ENCODE peak calls at places on chromosomes 11 and 22, in ten cellular contexts. F is OCI-LY7; I is naive thymus-derived CD4-positive, alpha-beta T cell; T is cardiac muscle cell; Q is left lung; S is prostate gland; W is GM23338; H is NT2/D1; D is suprapubic skin; N is BE2C. Y is an unnamed sample. For H3K4me1, the result is how much of the 10 kb centered on the place peaks cover.

GRCh38 chr22:43996170-43996980 is 27.7 kb upstream of the PARVB start:
- DNase-seq in T (no peak), H (no peak), Q (peak), D (no peak), F (no peak), S (no peak), W (no peak), N (no peak), I (peak), Y (no peak)

GRCh38 chr11:111978028-111978771 is 41.1 kb downstream of the DIXDC1 start:
- DNase-seq in I (no peak), N (peak), H (no peak), S (peak), F (no peak), D (peak), W (peak), T (peak), Q (peak), Y (peak)

GRCh38 chr11:69918231-69918937 is 99.2 kb upstream of the FGF3 start:
- DNase-seq in D (peak), W (no peak), H (no peak), S (no peak), I (no peak), Q (no peak), F (no peak), N (peak), T (no peak), Y (no peak)

GRCh38 chr11:44120169-44120568 is 24.7 kb downstream of the EXT2 start:
- DNase-seq in W (peak), Q (no peak), I (no peak), N (no peak), T (no peak), S (peak), D (no peak), H (no peak), F (no peak), Y (no peak)

GRCh38 chr11:101508370-101508769 is 75.4 kb downstream of the TRPC6 start:
- DNase-seq in W (no peak), D (no peak), Q (no peak), I (no peak), T (no peak), F (peak), H (no peak), S (no peak), N (no peak), Y (no peak)

GRCh38 chr22:50481045-50481439 is 301 bp upstream of the ADM2 start:
- DNase-seq in W (peak), F (no peak), D (no peak), T (no peak), S (no peak), I (no peak), H (no peak), N (no peak), Q (no peak), Y (no peak)

GRCh38 chr11:89436071-89436470 is 55.1 kb downstream of the NOX4 start:
- DNase-seq in F (no peak), N (no peak), S (no peak), I (no peak), H (no peak), Q (no peak), W (no peak), D (no peak), T (peak), Y (no peak)

GRCh38 chr11:66951135-66951534 is 7.0 kb downstream of the PC start:
- DNase-seq in H (no peak), T (no peak), S (no peak), W (peak), Q (no peak), D (no peak), N (peak), F (no peak), I (no peak), Y (peak)

GRCh38 chr11:61713464-61713863 is 33.3 kb downstream of the DAGLA start:
- DNase-seq in Q (no peak), D (no peak), T (no peak), I (no peak), F (no peak), H (no peak), W (no peak), S (no peak), N (no peak), Y (no peak)

GRCh38 chr22:30435674-30436126 is 10.1 kb downstream of the MTFP1 start:
- DNase-seq in I (peak), Q (peak), T (no peak), S (no peak), D (no peak), H (no peak), F (peak), W (no peak), N (no peak), Y (no peak)

GRCh38 chr11:69449320-69450063 is 32.0 kb upstream of the LINC01488 start:
- DNase-seq in W (no peak), F (no peak), T (peak), H (no peak), N (peak), Q (peak), D (peak), S (no peak), I (no peak), Y (no peak)

GRCh38 chr11:20034941-20035340 is 125.3 kb downstream of the DBX1 start:
- DNase-seq in T (no peak), D (no peak), W (no peak), Q (no peak), I (no peak), N (no peak), H (no peak), F (no peak), S (no peak), Y (no peak)
- H3K4me1 ChIP-seq in T (half or more), D (under half), W (half or more), Q (under half), I (under half), N (under half), H (under half), F (under half), S (under half), Y (under half)

GRCh38 chr11:7893792-7894191 is 37.3 kb downstream of the OR10A6 start:
- DNase-seq in I (no peak), T (no peak), Q (peak), D (no peak), H (no peak), N (no peak), W (no peak), F (no peak), S (no peak), Y (no peak)

GRCh38 chr11:7892059-7892699 is 38.9 kb downstream of the OR10A6 start:
- DNase-seq in T (no peak), S (no peak), H (no peak), I (no peak), N (no peak), F (peak), Q (no peak), W (no peak), D (no peak), Y (no peak)

GRCh38 chr11:7890417-7891179 is 40.5 kb downstream of the OR10A6 start:
- DNase-seq in D (no peak), S (no peak), N (no peak), F (peak), I (no peak), W (no peak), Q (no peak), H (no peak), T (no peak), Y (no peak)

GRCh38 chr11:7894251-7894650 is 36.8 kb downstream of the OR10A6 start:
- DNase-seq in Q (no peak), S (no peak), D (no peak), N (no peak), W (no peak), T (no peak), F (no peak), I (no peak), H (no peak), Y (no peak)

GRCh38 chr11:7892751-7893356 is 38.2 kb downstream of the OR10A6 start:
- DNase-seq in S (no peak), D (no peak), H (no peak), W (peak), Q (no peak), F (peak), I (no peak), T (peak), N (no peak), Y (no peak)
- H3K4me1 ChIP-seq in S (under half), D (under half), H (under half), W (under half), Q (under half), F (under half), I (under half), T (under half), N (under half), Y (under half)

DNA sequence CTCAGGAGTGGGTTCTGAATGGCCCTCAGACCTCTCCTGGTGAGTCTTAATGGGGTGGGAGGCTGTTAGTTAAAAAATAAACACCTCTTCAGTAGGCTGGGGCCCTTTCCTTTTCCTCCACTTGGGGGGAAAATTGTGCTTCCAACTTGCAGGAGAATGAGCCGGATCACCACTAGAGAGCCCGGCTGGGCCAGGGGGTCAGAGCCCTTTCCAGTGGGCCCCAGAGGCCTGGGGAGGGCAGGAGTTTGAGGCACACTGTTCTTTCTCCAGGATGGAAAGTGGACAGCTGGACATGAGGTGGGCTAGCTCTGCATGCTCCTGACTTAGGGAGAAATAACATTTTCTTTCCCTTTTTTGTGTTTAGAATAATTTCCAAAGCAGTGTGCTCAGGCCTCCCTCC is 32.8 kb downstream of the B3GAT1 start:
- DNase-seq in S (no peak), W (no peak), Q (no peak), T (no peak), N (no peak), F (no peak), H (no peak), D (no peak), I (no peak), Y (no peak)
- H3K4me1 ChIP-seq in S (under half), W (under half), Q (under half), T (under half), N (under half), F (under half), H (under half), D (under half), I (under half), Y (under half)

GRCh38 chr11:12280838-12281565 is 96.4 kb upstream of the PARVA start:
- DNase-seq in T (no peak), F (no peak), H (no peak), W (no peak), N (no peak), S (no peak), Q (no peak), D (peak), I (no peak), Y (peak)

GRCh38 chr11:12280199-12280837 is 97.1 kb upstream of the PARVA start:
- DNase-seq in S (no peak), W (no peak), H (no peak), T (no peak), D (peak), I (no peak), N (no peak), Q (no peak), F (no peak), Y (peak)

GRCh38 chr11:12281571-12282478 is 95.5 kb upstream of the PARVA start:
- DNase-seq in T (peak), D (peak), W (peak), S (peak), N (peak), F (peak), Q (peak), I (peak), H (peak), Y (peak)

GRCh38 chr11:12284321-12285050 is 92.9 kb upstream of the PARVA start:
- DNase-seq in Q (no peak), I (no peak), D (peak), F (no peak), W (no peak), H (no peak), T (no peak), N (no peak), S (peak), Y (peak)

GRCh38 chr11:12282676-12283075 is 94.7 kb upstream of the PARVA start:
- DNase-seq in F (no peak), H (no peak), S (no peak), Q (no peak), W (no peak), I (no peak), D (no peak), N (no peak), T (no peak), Y (no peak)
- H3K4me1 ChIP-seq in F (under half), H (under half), S (under half), Q (under half), W (under half), I (under half), D (under half), N (under half), T (under half), Y (under half)

GRCh38 chr22:46003271-46004091 is 26.5 kb upstream of the WNT7B start:
- DNase-seq in H (no peak), W (no peak), D (peak), N (no peak), S (no peak), T (no peak), F (no peak), I (no peak), Q (peak), Y (no peak)
- H3K4me1 ChIP-seq in H (under half), W (under half), D (half or more), N (under half), S (under half), T (under half), F (under half), I (under half), Q (half or more), Y (under half)

Y was measured in H9.